ENCODE peak calls at places on chromosome 2, in eight cellular contexts. S is AG04450, F is heart right ventricle, H is MCF 10A, V is left lung, R is astrocyte, J is PC-9, K is omental fat pad. W is an unnamed sample.

GRCh38 chr2:40243581-40243980 is 208.3 kb downstream of the SLC8A1 start:
- DNase-seq in R (peak; percentile 93), J (no peak), H (peak; percentile 0), F (no peak), K (no peak), V (no peak), S (peak; percentile 57), W (no peak)

GRCh38 chr2:25078171-25079049 is 36.5 kb downstream of the EFR3B start:
- DNase-seq in S (peak; percentile 72), V (no peak), H (peak; percentile 89), J (peak; percentile 98), F (no peak), K (no peak), R (peak; percentile 91), W (no peak)

GRCh38 chr2:160019374-160020098 is 42.9 kb downstream of the PLA2R1 start:
- DNase-seq in S (no peak), V (no peak), R (no peak), K (no peak), J (no peak), F (no peak), H (no peak), W (no peak)

GRCh38 chr2:175576875-175577274 is 395.4 kb upstream of the ATP5MC3 start:
- DNase-seq in S (no peak), H (no peak), F (no peak), R (no peak), K (no peak), J (no peak), V (no peak), W (no peak)

GRCh38 chr2:70988726-70989648 is 5.7 kb downstream of the TEX261 start:
- DNase-seq in J (no peak), V (no peak), S (no peak), F (no peak), K (no peak), H (no peak), R (no peak), W (no peak)

GRCh38 chr2:159573846-159574245 is 42.5 kb downstream of the BAZ2B start:
- DNase-seq in S (no peak), H (no peak), F (no peak), R (no peak), J (no peak), K (no peak), V (no peak), W (no peak)

GRCh38 chr2:27891820-27892105 is 1.2 kb downstream of the BABAM2 start:
- DNase-seq in H (no peak), F (no peak), S (no peak), V (no peak), K (no peak), R (peak; percentile 55), J (no peak), W (no peak)

GRCh38 chr2:85759257-85759613 is 5.4 kb downstream of the ATOH8 start:
- DNase-seq in R (no peak), S (no peak), K (no peak), F (no peak), J (no peak), V (no peak), H (no peak), W (no peak)

GRCh38 chr2:20635698-20636584 is 15.0 kb downstream of the HS1BP3 start:
- DNase-seq in H (peak; percentile 78), S (peak; percentile 53), V (peak; percentile 76), J (peak; percentile 48), K (peak; percentile 75), R (no peak), F (peak; percentile 91), W (peak; percentile 87)

GRCh38 chr2:147782521-147782920 is 62.3 kb upstream of the ACVR2A start:
- DNase-seq in H (peak; percentile 16), V (no peak), J (no peak), F (no peak), R (peak; percentile 90), S (no peak), K (no peak), W (no peak)

GRCh38 chr2:227376911-227377396 is 2.2 kb downstream of the TM4SF20 start:
- DNase-seq in S (peak; percentile 23), R (no peak), H (peak; percentile 47), V (no peak), F (no peak), J (no peak), K (no peak), W (no peak)

GRCh38 chr2:105778344-105778607 is 33.6 kb downstream of the NCK2 start:
- DNase-seq in V (no peak), K (no peak), F (no peak), R (no peak), S (no peak), H (no peak), J (no peak), W (no peak)

GRCh38 chr2:65076345-65076710 is 20.1 kb downstream of the CEP68 start:
- DNase-seq in J (no peak), F (no peak), R (peak; percentile 74), V (no peak), K (no peak), H (peak; percentile 47), S (no peak), W (no peak)

GRCh38 chr2:208466133-208466919 is 59.7 kb downstream of the PTH2R start:
- DNase-seq in H (peak; percentile 68), J (no peak), F (no peak), V (no peak), K (no peak), R (no peak), S (no peak), W (peak; percentile 30)
- TF ChIP-seq CTCF in H (peak; percentile 75), J (peak; percentile 77), F (peak; percentile 51), V (peak; percentile 35), K (no peak), R (peak; percentile 24), S (peak; percentile 29), W (peak; percentile 70)

GRCh38 chr2:47088371-47089082 is 66.6 kb downstream of the STPG4 start:
- DNase-seq in K (no peak), R (peak; percentile 58), J (no peak), H (no peak), V (no peak), S (no peak), F (no peak), W (no peak)
- TF ChIP-seq CTCF in K (no peak), R (no peak), J (no peak), H (no peak), V (no peak), S (peak; percentile 37), F (peak; percentile 34), W (no peak)

GRCh38 chr2:76083248-76083647 is 372.5 kb upstream of the GCFC2 start:
- DNase-seq in H (no peak), R (no peak), V (no peak), S (no peak), F (no peak), J (no peak), K (no peak), W (no peak)

GRCh38 chr2:76080154-76080553 is 369.4 kb upstream of the GCFC2 start:
- DNase-seq in R (no peak), H (peak; percentile 1), J (no peak), S (no peak), K (no peak), V (no peak), F (no peak), W (no peak)
- TF ChIP-seq CTCF in R (no peak), H (no peak), J (no peak), S (no peak), K (no peak), V (no peak), F (no peak), W (no peak)

DNA sequence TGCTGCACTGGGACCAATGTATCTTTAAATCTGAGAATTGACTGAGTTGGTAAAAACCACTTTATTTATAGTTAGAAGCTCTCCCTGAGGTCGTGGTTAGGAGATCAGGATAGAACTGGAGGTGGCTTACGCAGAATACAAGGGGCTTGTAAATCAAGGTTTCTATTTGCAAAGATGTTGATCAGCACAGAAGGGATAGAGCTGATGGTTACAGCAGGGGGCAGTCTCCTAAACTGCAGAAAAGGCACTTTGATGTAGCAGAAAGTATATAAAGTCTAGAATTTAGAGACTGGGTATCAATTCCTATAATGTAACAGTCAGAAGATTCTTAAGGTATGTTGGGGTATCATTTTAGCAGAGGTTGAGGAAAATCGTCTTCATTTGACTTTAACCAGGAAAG is 25.2 kb upstream of the ACVR1 start:
- DNase-seq in F (no peak), S (no peak), K (no peak), H (no peak), J (no peak), R (no peak), V (no peak), W (no peak)
- TF ChIP-seq CTCF in F (no peak), S (peak; percentile 31), K (no peak), H (no peak), J (no peak), R (no peak), V (no peak), W (peak; percentile 20)

DNA sequence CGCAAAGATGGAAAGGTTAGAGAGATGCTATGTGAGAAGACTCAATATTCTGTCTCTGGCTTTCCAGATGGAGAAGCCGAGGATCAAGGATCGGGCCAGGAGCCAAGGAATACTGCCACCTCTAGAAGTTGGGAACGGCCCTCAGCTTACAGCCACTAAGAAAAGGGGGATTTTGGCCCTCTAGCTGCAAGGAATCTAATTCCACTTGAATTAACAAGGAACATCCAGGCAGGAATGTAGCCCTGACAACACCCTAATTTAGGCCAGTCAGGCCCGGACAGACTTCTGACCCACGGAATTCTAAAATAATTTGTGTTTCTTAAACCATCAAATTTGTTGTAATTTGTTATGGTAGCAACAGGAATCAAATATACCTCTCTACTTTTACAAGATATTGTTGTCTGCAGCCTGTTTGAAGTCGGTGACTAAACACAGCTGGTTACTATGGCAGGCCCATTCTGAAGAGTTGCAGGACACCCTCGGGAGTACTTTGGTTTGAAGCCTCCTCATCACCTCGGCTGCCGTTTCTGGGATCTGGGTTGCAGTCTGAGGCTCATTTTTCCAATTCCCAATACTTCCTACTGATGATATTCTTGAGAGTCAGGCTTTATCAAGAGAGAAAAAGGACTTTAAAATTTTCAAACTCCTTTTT is 1131.2 kb downstream of the TSN start:
- DNase-seq in H (no peak), V (no peak), F (no peak), K (no peak), S (no peak), J (no peak), R (no peak), W (no peak)
- TF ChIP-seq CTCF in H (no peak), V (no peak), F (no peak), K (no peak), S (no peak), J (no peak), R (no peak), W (no peak)

DNA sequence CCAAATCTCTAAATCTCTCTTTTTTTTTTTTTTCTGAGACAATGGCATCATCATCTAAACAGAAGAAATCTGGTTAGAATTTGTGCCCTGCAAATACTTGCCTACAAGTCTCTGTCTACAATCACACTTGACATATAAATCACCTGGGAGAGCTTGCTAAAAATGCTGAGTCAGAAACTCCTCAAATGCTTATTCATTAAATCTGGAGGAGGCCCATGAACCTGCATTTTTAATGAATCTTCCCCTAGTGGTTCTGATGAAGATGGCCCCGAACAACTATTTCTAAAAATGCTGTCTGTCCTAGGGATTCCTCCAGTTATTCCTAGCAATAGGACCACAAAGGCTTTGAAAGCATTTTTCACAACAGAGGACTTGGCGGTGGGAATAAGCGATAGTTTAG is 1.6 kb upstream of the CSRNP3 start:
- DNase-seq in R (no peak), F (no peak), H (no peak), J (no peak), K (no peak), V (no peak), S (no peak), W (no peak)
- TF ChIP-seq CTCF in R (no peak), F (no peak), H (no peak), J (no peak), K (no peak), V (no peak), S (no peak), W (no peak)